ENCODE peak calls at places on chromosomes 11 and 22, in four cellular contexts. One of them, this sample, is unnamed.

GRCh38 chr22:23035557-23036277 is 34.6 kb upstream of the GNAZ start:
- DNase-seq in stomach: no peak
- DNase-seq in A549: no peak
- DNase-seq in transverse colon: no peak
- DNase-seq in this sample: no peak

GRCh38 chr11:113449743-113450142 is 25.5 kb downstream of the DRD2 start:
- DNase-seq in stomach: no peak
- DNase-seq in transverse colon: no peak
- DNase-seq in A549: no peak
- DNase-seq in this sample: no peak

GRCh38 chr11:130999086-130999485 is 82.8 kb upstream of the SNX19 start:
- DNase-seq in stomach: no peak
- DNase-seq in transverse colon: no peak
- DNase-seq in A549: no peak
- DNase-seq in this sample: no peak

GRCh38 chr22:42434748-42435425 is 2.7 kb upstream of the NFAM1 start:
- DNase-seq in A549: no peak
- DNase-seq in stomach: no peak
- DNase-seq in transverse colon: no peak
- DNase-seq in this sample: no peak

GRCh38 chr22:23884133-23884532 is 10.1 kb upstream of the MIF start:
- DNase-seq in transverse colon: no peak
- DNase-seq in A549: no peak
- DNase-seq in stomach: no peak
- DNase-seq in this sample: no peak

GRCh38 chr11:102367364-102367763 is 20.4 kb downstream of the BIRC2 start:
- DNase-seq in A549: peak; percentile 10
- DNase-seq in transverse colon: no peak
- DNase-seq in stomach: no peak
- DNase-seq in this sample: no peak

GRCh38 chr11:92225206-92225562 is 566 bp downstream of the FAT3 start:
- DNase-seq in A549: no peak
- DNase-seq in transverse colon: no peak
- DNase-seq in stomach: no peak
- DNase-seq in this sample: peak; percentile 9

GRCh38 chr22:37697540-37697835 is 640 bp downstream of the TRIOBP start:
- DNase-seq in stomach: no peak
- DNase-seq in transverse colon: no peak
- DNase-seq in A549: no peak
- DNase-seq in this sample: no peak

GRCh38 chr11:134580635-134581025 is 168.6 kb upstream of the B3GAT1 start:
- DNase-seq in stomach: no peak
- DNase-seq in transverse colon: no peak
- DNase-seq in A549: no peak
- DNase-seq in this sample: no peak

GRCh38 chr22:46007003-46007847 is 30.3 kb upstream of the WNT7B start:
- DNase-seq in A549: peak; percentile 66
- DNase-seq in stomach: peak; percentile 69
- DNase-seq in transverse colon: peak; percentile 45
- DNase-seq in this sample: no peak

GRCh38 chr11:12215192-12215591 is 104.8 kb downstream of the MICAL2 start:
- DNase-seq in stomach: no peak
- DNase-seq in transverse colon: no peak
- DNase-seq in A549: no peak
- DNase-seq in this sample: no peak

GRCh38 chr11:122804161-122804560 is 34.1 kb upstream of the CRTAM start:
- DNase-seq in transverse colon: no peak
- DNase-seq in stomach: no peak
- DNase-seq in A549: no peak
- DNase-seq in this sample: no peak

GRCh38 chr11:130246719-130247118 is 68.0 kb downstream of the ZBTB44 start:
- DNase-seq in stomach: no peak
- DNase-seq in transverse colon: no peak
- DNase-seq in A549: no peak
- DNase-seq in this sample: no peak

GRCh38 chr11:38461751-38462150 is 1863.7 kb upstream of the RAG2 start:
- DNase-seq in A549: no peak
- DNase-seq in transverse colon: no peak
- DNase-seq in stomach: no peak
- DNase-seq in this sample: no peak

GRCh38 chr11:804599-804964 is 449 bp downstream of the PIDD1 start:
- DNase-seq in A549: no peak
- DNase-seq in transverse colon: no peak
- DNase-seq in stomach: no peak
- DNase-seq in this sample: no peak

GRCh38 chr11:15775051-15775541 is 581.2 kb downstream of the SOX6 start:
- DNase-seq in A549: no peak
- DNase-seq in transverse colon: no peak
- DNase-seq in stomach: no peak
- DNase-seq in this sample: no peak

GRCh38 chr11:43547900-43548381 is 132.6 kb upstream of the HSD17B12 start:
- DNase-seq in A549: no peak
- DNase-seq in stomach: peak; percentile 41
- DNase-seq in transverse colon: no peak
- DNase-seq in this sample: no peak

GRCh38 chr11:113690619-113691569 is 15.2 kb downstream of the TMPRSS5 start:
- DNase-seq in A549: peak; percentile 70
- DNase-seq in transverse colon: peak; percentile 80
- DNase-seq in stomach: peak; percentile 75
- DNase-seq in this sample: no peak

GRCh38 chr11:9527481-9528140 is 45.9 kb upstream of the WEE1 start:
- DNase-seq in stomach: no peak
- DNase-seq in transverse colon: no peak
- DNase-seq in A549: no peak
- DNase-seq in this sample: peak; percentile 38

GRCh38 chr11:112658521-112658920 is 302.7 kb upstream of the NCAM1 start:
- DNase-seq in A549: no peak
- DNase-seq in transverse colon: no peak
- DNase-seq in stomach: no peak
- DNase-seq in this sample: no peak

GRCh38 chr11:10489444-10489785 is 34.4 kb downstream of the AMPD3 start:
- DNase-seq in transverse colon: no peak
- DNase-seq in A549: no peak
- DNase-seq in stomach: no peak
- DNase-seq in this sample: no peak

GRCh38 chr11:44945639-44946038 is 5.0 kb downstream of the TP53I11 start:
- DNase-seq in A549: no peak
- DNase-seq in stomach: no peak
- DNase-seq in transverse colon: no peak
- DNase-seq in this sample: no peak

GRCh38 chr22:24431309-24432034 is 4.1 kb downstream of the ADORA2A start:
- DNase-seq in A549: no peak
- DNase-seq in stomach: no peak
- DNase-seq in transverse colon: no peak
- DNase-seq in this sample: no peak

GRCh38 chr11:130601141-130601540 is 152.7 kb downstream of the ADAMTS15 start:
- DNase-seq in transverse colon: peak; percentile 63
- DNase-seq in stomach: peak; percentile 36
- DNase-seq in A549: no peak
- DNase-seq in this sample: peak; percentile 63

GRCh38 chr22:38823076-38823475 is 20.8 kb downstream of the NPTXR start:
- DNase-seq in transverse colon: no peak
- DNase-seq in stomach: no peak
- DNase-seq in A549: no peak
- DNase-seq in this sample: no peak

GRCh38 chr11:4848908-4849307 is at the start of gene OR51S1:
- DNase-seq in transverse colon: no peak
- DNase-seq in stomach: no peak
- DNase-seq in A549: no peak
- DNase-seq in this sample: no peak

GRCh38 chr22:22213231-22213630 is 31.4 kb upstream of the VPREB1 start:
- DNase-seq in stomach: no peak
- DNase-seq in A549: no peak
- DNase-seq in transverse colon: no peak
- DNase-seq in this sample: no peak

GRCh38 chr22:44181033-44181911 is 547 bp downstream of the PARVG start:
- DNase-seq in stomach: peak; percentile 43
- DNase-seq in A549: no peak
- DNase-seq in transverse colon: peak; percentile 53
- DNase-seq in this sample: no peak

GRCh38 chr22:43272869-43273318 is 70.3 kb downstream of the SCUBE1 start:
- DNase-seq in transverse colon: no peak
- DNase-seq in A549: no peak
- DNase-seq in stomach: no peak
- DNase-seq in this sample: no peak

GRCh38 chr11:134216816-134217215 is 7.0 kb downstream of the NCAPD3 start:
- DNase-seq in transverse colon: no peak
- DNase-seq in A549: no peak
- DNase-seq in stomach: no peak
- DNase-seq in this sample: no peak

GRCh38 chr11:32758291-32758690 is 36.2 kb downstream of the CCDC73 start:
- DNase-seq in stomach: no peak
- DNase-seq in transverse colon: no peak
- DNase-seq in A549: no peak
- DNase-seq in this sample: no peak

GRCh38 chr22:39349506-39349966 is 255 bp upstream of the SYNGR1 start:
- DNase-seq in stomach: peak; percentile 26
- DNase-seq in transverse colon: peak; percentile 27
- DNase-seq in A549: peak; percentile 36
- DNase-seq in this sample: no peak

GRCh38 chr22:22884010-22884887 is 3.4 kb upstream of the IGLL5 start:
- DNase-seq in transverse colon: peak; percentile 75
- DNase-seq in A549: peak; percentile 69
- DNase-seq in stomach: peak; percentile 53
- DNase-seq in this sample: peak; percentile 81

GRCh38 chr22:45602824-45603301 is 68.8 kb upstream of the ATXN10 start:
- DNase-seq in transverse colon: no peak
- DNase-seq in A549: no peak
- DNase-seq in stomach: no peak
- DNase-seq in this sample: no peak

GRCh38 chr11:112778091-112778889 is 182.9 kb upstream of the NCAM1 start:
- DNase-seq in A549: no peak
- DNase-seq in stomach: no peak
- DNase-seq in transverse colon: no peak
- DNase-seq in this sample: no peak

GRCh38 chr22:37260939-37261338 is 16.9 kb upstream of the RAC2 start:
- DNase-seq in A549: peak; percentile 53
- DNase-seq in transverse colon: peak; percentile 63
- DNase-seq in stomach: peak; percentile 67
- DNase-seq in this sample: no peak

GRCh38 chr11:60935676-60936442 is 11.6 kb downstream of the TMEM132A start:
- DNase-seq in A549: no peak
- DNase-seq in stomach: no peak
- DNase-seq in transverse colon: no peak
- DNase-seq in this sample: no peak
- TF ChIP-seq POLR2A in A549: no peak
- TF ChIP-seq POLR2A in stomach: no peak
- TF ChIP-seq POLR2A in transverse colon: no peak
- TF ChIP-seq POLR2A in this sample: no peak

GRCh38 chr11:65116370-65117205 is 913 bp downstream of the ZNHIT2 start:
- DNase-seq in transverse colon: no peak
- DNase-seq in A549: no peak
- DNase-seq in stomach: peak; percentile 42
- DNase-seq in this sample: no peak

GRCh38 chr11:65119670-65119995 is 2.1 kb upstream of the ZNHIT2 start:
- DNase-seq in A549: no peak
- DNase-seq in stomach: no peak
- DNase-seq in transverse colon: no peak
- DNase-seq in this sample: no peak

GRCh38 chr11:65115361-65116082 is 2.0 kb downstream of the ZNHIT2 start:
- DNase-seq in transverse colon: no peak
- DNase-seq in A549: no peak
- DNase-seq in stomach: no peak
- DNase-seq in this sample: no peak

GRCh38 chr11:65118097-65118837 is 766 bp upstream of the ZNHIT2 start:
- DNase-seq in A549: no peak
- DNase-seq in stomach: no peak
- DNase-seq in transverse colon: no peak
- DNase-seq in this sample: no peak

GRCh38 chr11:65117206-65118096 is at the start of gene ZNHIT2:
- DNase-seq in A549: peak; percentile 82
- DNase-seq in transverse colon: peak; percentile 100
- DNase-seq in stomach: peak; percentile 100
- DNase-seq in this sample: peak; percentile 100
- H3K4me1 ChIP-seq in A549: peaks cover 34% of the 10 kb centered on the region
- H3K4me1 ChIP-seq in transverse colon: peaks cover 26% of the 10 kb centered on the region
- H3K4me1 ChIP-seq in stomach: peaks cover 65% of the 10 kb centered on the region
- H3K4me1 ChIP-seq in this sample: peaks cover 58% of the 10 kb centered on the region

GRCh38 chr11:46694607-46695006 is 5.8 kb downstream of the ARHGAP1 start:
- DNase-seq in stomach: no peak
- DNase-seq in A549: no peak
- DNase-seq in transverse colon: no peak
- DNase-seq in this sample: no peak

GRCh38 chr11:46694095-46694494 is 6.3 kb downstream of the ARHGAP1 start:
- DNase-seq in A549: no peak
- DNase-seq in transverse colon: no peak
- DNase-seq in stomach: no peak
- DNase-seq in this sample: no peak

GRCh38 chr11:46696212-46696558 is 4.2 kb downstream of the ARHGAP1 start:
- DNase-seq in A549: no peak
- DNase-seq in stomach: no peak
- DNase-seq in transverse colon: no peak
- DNase-seq in this sample: no peak

GRCh38 chr11:46697303-46697702 is 3.1 kb downstream of the ARHGAP1 start:
- DNase-seq in transverse colon: no peak
- DNase-seq in A549: no peak
- DNase-seq in stomach: no peak
- DNase-seq in this sample: no peak

GRCh38 chr11:46695345-46696211 is 4.8 kb downstream of the ARHGAP1 start:
- DNase-seq in A549: no peak
- DNase-seq in stomach: no peak
- DNase-seq in transverse colon: no peak
- DNase-seq in this sample: no peak
- TF ChIP-seq EP300 in A549: no peak
- TF ChIP-seq EP300 in stomach: no peak
- TF ChIP-seq EP300 in transverse colon: no peak
- TF ChIP-seq EP300 in this sample: no peak

DNA sequence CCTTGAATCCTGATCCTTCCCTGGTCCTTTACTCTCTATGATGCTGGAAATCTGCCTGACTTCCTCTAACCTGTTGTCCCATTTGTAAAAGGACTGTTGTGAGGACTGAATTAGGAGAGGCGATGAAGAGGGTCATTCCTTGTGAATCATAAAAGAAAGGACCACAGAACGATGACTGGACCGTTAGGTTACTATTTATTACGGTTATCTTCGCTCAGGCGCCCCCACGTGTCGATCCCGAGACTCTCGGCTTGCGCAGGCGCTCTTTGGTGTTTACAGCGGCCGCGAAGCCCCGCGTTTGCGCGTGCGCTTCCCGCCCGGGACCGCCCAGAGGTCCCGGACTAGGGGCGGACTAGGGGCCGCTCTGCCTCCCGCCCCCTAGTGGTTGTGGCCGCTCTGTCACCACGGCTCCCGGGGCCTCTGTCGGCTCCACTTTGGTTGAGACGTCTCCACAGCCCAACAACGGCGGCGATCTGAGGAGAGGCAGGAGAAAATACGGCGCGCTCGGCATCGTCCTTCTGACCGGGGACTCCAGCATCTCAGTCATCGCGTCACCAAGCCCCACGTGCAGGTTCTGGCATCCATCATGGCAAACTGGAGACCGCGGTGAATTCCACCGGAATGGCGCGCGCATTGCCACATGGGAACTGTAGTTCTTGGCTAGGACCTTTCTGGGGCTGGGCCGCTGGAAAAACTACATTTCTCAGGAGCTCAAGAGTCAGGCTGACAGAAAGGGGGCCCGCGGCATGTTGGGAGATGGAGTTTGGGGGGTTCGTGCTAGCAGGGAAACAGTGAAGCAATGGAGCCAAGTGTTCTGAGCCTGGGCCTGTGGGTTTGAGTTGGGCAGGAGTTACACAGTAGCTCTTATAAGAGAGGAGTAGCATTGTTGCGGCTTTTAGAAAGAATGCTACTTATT is at the start of gene STARD10:
- DNase-seq in transverse colon: peak; percentile 96
- DNase-seq in stomach: peak; percentile 97
- DNase-seq in A549: peak; percentile 94
- DNase-seq in this sample: peak; percentile 92
- TF ChIP-seq POLR2A in transverse colon: peak; percentile 37
- TF ChIP-seq POLR2A in stomach: no peak
- TF ChIP-seq POLR2A in A549: peak; percentile 48
- TF ChIP-seq POLR2A in this sample: peak; percentile 36